ENCODE peak calls at places on chromosomes 12 and 14, in four cellular contexts. E, P, C and R are unnamed samples.

GRCh38 chr12:92244036-92244435 is 98.4 kb upstream of the BTG1 start:
- DNase-seq in E (no peak), P (no peak), C (peak), R (no peak)

GRCh38 chr12:51488281-51488680 is 63.6 kb downstream of the SLC4A8 start:
- DNase-seq in C (no peak), P (no peak), E (no peak), R (no peak)

GRCh38 chr12:94768398-94769039 is 118.2 kb upstream of the TMCC3 start:
- DNase-seq in C (no peak), E (no peak), P (no peak), R (no peak)

GRCh38 chr14:61504841-61505340 is 183.5 kb downstream of the PRKCH start:
- DNase-seq in P (no peak), C (no peak), E (no peak), R (no peak)

GRCh38 chr14:94390372-94391086 is 2.1 kb upstream of the SERPINA1 start:
- DNase-seq in P (peak), C (no peak), E (peak), R (peak)

GRCh38 chr14:20530771-20531571 is 25.6 kb downstream of the RNASE10 start:
- DNase-seq in P (peak), E (peak), C (peak), R (peak)

GRCh38 chr12:118358607-118359540 is 13.8 kb downstream of the TAOK3 start:
- DNase-seq in C (no peak), E (peak), P (peak), R (no peak)

GRCh38 chr12:57224973-57225679 is 4.4 kb upstream of the SHMT2 start:
- DNase-seq in P (no peak), C (no peak), E (no peak), R (no peak)

GRCh38 chr14:56211844-56212243 is 93.6 kb downstream of the PELI2 start:
- DNase-seq in E (no peak), C (no peak), P (no peak), R (no peak)

GRCh38 chr14:50451854-50452253 is 55.2 kb upstream of the CDKL1 start:
- DNase-seq in P (no peak), C (no peak), E (no peak), R (no peak)

GRCh38 chr12:25591132-25591531 is 38.0 kb upstream of the LMNTD1 start:
- DNase-seq in C (no peak), P (no peak), E (peak), R (no peak)

GRCh38 chr12:114918535-114919233 is 234.7 kb upstream of the TBX3 start:
- DNase-seq in P (peak), C (peak), E (peak), R (no peak)

GRCh38 chr14:90510208-90510607 is 113.4 kb downstream of the CALM1 start:
- DNase-seq in C (no peak), P (no peak), E (no peak), R (peak)

GRCh38 chr12:48788522-48788851 is 402 bp downstream of the ADCY6 start:
- DNase-seq in E (peak), P (no peak), C (no peak), R (no peak)

GRCh38 chr12:120787889-120788288 is 62.3 kb downstream of the ACADS start:
- DNase-seq in E (no peak), P (no peak), C (no peak), R (no peak)

GRCh38 chr14:69715725-69716482 is 51.0 kb upstream of the SRSF5 start:
- DNase-seq in P (no peak), E (peak), C (peak), R (peak)

GRCh38 chr12:57727758-57728395 is 10.7 kb downstream of the AGAP2 start:
- DNase-seq in P (no peak), C (no peak), E (no peak), R (no peak)

GRCh38 chr12:19409376-19409775 is 29.9 kb upstream of the AEBP2 start:
- DNase-seq in E (no peak), C (no peak), P (no peak), R (no peak)

GRCh38 chr14:51872396-51872795 is 12.0 kb downstream of the GNG2 start:
- DNase-seq in C (peak), E (no peak), P (no peak), R (no peak)

GRCh38 chr12:127383281-127383680 is 883.7 kb upstream of the TMEM132C start:
- DNase-seq in P (peak), C (no peak), E (peak), R (no peak)

GRCh38 chr14:96637521-96637920 is 135.3 kb downstream of the PAPOLA start:
- DNase-seq in E (no peak), P (no peak), C (no peak), R (no peak)

GRCh38 chr12:113482334-113482733 is 10.7 kb upstream of the LHX5 start:
- DNase-seq in C (no peak), E (no peak), P (no peak), R (no peak)

GRCh38 chr12:123522164-123522563 is 11.4 kb downstream of the RILPL1 start:
- DNase-seq in C (no peak), E (no peak), P (no peak), R (no peak)

GRCh38 chr12:1836854-1837411 is 16.6 kb downstream of the LRTM2 start:
- DNase-seq in P (no peak), C (no peak), E (no peak), R (peak)

GRCh38 chr14:39034481-39035296 is 68.3 kb downstream of the SEC23A start:
- DNase-seq in E (peak), C (peak), P (no peak), R (no peak)

GRCh38 chr14:78595797-78596196 is 425.6 kb downstream of the NRXN3 start:
- DNase-seq in C (peak), E (peak), P (no peak), R (peak)

GRCh38 chr12:25550186-25550585 is 2.9 kb downstream of the LMNTD1 start:
- DNase-seq in E (peak), P (no peak), C (peak), R (no peak)

GRCh38 chr14:32010561-32011188 is 66.4 kb upstream of the ARHGAP5 start:
- DNase-seq in E (peak), C (peak), P (peak), R (no peak)

GRCh38 chr12:95336387-95337067 is 118.9 kb downstream of the VEZT start:
- DNase-seq in P (no peak), E (peak), C (peak), R (peak)

GRCh38 chr12:29200586-29200985 is 51.5 kb downstream of the FAR2 start:
- DNase-seq in P (peak), C (no peak), E (no peak), R (no peak)

GRCh38 chr12:57173089-57173488 is 25.7 kb upstream of the LRP1-AS start:
- DNase-seq in C (peak), E (peak), P (no peak), R (no peak)

GRCh38 chr12:113259499-113259953 is 38.3 kb downstream of the TPCN1 start:
- DNase-seq in E (no peak), P (no peak), C (peak), R (peak)